ENCODE peak calls at places on chromosomes 2 and 18, in six cellular contexts. T, H, Z, S, O and K are unnamed samples.

GRCh38 chr2:7018261-7018701 is 101.1 kb downstream of the RNF144A start:
- DNase-seq in S (no peak), Z (no peak), O (no peak), H (no peak), T (no peak), K (no peak)

GRCh38 chr2:216081487-216082387 is at the start of the genes PECR and TMEM169:
- DNase-seq in Z (peak; percentile 94), S (peak; percentile 45), O (peak; percentile 79), T (peak; percentile 81), H (peak; percentile 81), K (peak; percentile 85)

GRCh38 chr2:211133766-211134165 is 577.4 kb downstream of the CPS1 start:
- DNase-seq in Z (no peak), H (no peak), O (no peak), S (no peak), T (no peak), K (peak; percentile 18)

GRCh38 chr2:111704246-111704645 is 179.7 kb downstream of the ANAPC1 start:
- DNase-seq in T (peak; percentile 59), O (no peak), H (peak; percentile 36), S (peak; percentile 58), Z (no peak), K (peak; percentile 53)

GRCh38 chr2:222049946-222050345 is 248.9 kb downstream of the PAX3 start:
- DNase-seq in Z (no peak), T (no peak), S (peak; percentile 23), O (no peak), H (no peak), K (peak; percentile 36)

GRCh38 chr2:64988420-64989125 is 626 bp upstream of the SLC1A4 start:
- DNase-seq in H (peak; percentile 70), Z (peak; percentile 55), S (peak; percentile 85), O (peak; percentile 72), T (peak; percentile 80), K (peak; percentile 94)

GRCh38 chr18:57727952-57728807 is 74.9 kb downstream of the ATP8B1 start:
- DNase-seq in H (no peak), T (no peak), Z (no peak), S (peak; percentile 43), O (no peak), K (no peak)

GRCh38 chr2:240579071-240579762 is 7.3 kb upstream of the CAPN10 start:
- DNase-seq in Z (no peak), T (no peak), H (no peak), O (no peak), S (no peak), K (no peak)

GRCh38 chr2:68994864-68995263 is 18.1 kb upstream of the ANTXR1 start:
- DNase-seq in S (peak; percentile 38), T (no peak), Z (no peak), H (no peak), O (peak; percentile 67), K (no peak)

GRCh38 chr2:198117397-198118041 is 313.1 kb downstream of the PLCL1 start:
- DNase-seq in S (no peak), Z (no peak), T (no peak), H (no peak), O (no peak), K (no peak)

GRCh38 chr2:47945036-47945781 is 38.9 kb upstream of the FBXO11 start:
- DNase-seq in S (no peak), H (no peak), O (no peak), T (no peak), Z (peak; percentile 59), K (no peak)

GRCh38 chr18:78991446-78991845 is 11.8 kb downstream of the SALL3 start:
- DNase-seq in S (no peak), O (no peak), T (no peak), H (no peak), Z (no peak), K (no peak)

GRCh38 chr18:5604778-5605177 is 61.0 kb upstream of the EPB41L3 start:
- DNase-seq in Z (no peak), S (no peak), O (no peak), H (no peak), T (no peak), K (no peak)

GRCh38 chr2:158443613-158444012 is 12.9 kb downstream of the CCDC148 start:
- DNase-seq in S (no peak), O (no peak), T (no peak), Z (no peak), H (no peak), K (no peak)

GRCh38 chr2:224055101-224055500 is 16.0 kb upstream of the SERPINE2 start:
- DNase-seq in Z (no peak), O (no peak), H (no peak), T (no peak), S (no peak), K (no peak)

GRCh38 chr2:238848941-238849853 is 1.3 kb downstream of the TWIST2 start:
- DNase-seq in O (no peak), Z (no peak), H (no peak), T (no peak), S (peak; percentile 45), K (peak; percentile 54)
- H3K4me3 ChIP-seq in O (peak overlapping the region; percentile 61), Z (no peak overlapping the region), H (no peak overlapping the region), T (peak overlapping the region; percentile 80), S (peak overlapping the region; percentile 96), K (peak overlapping the region; percentile 90)

DNA sequence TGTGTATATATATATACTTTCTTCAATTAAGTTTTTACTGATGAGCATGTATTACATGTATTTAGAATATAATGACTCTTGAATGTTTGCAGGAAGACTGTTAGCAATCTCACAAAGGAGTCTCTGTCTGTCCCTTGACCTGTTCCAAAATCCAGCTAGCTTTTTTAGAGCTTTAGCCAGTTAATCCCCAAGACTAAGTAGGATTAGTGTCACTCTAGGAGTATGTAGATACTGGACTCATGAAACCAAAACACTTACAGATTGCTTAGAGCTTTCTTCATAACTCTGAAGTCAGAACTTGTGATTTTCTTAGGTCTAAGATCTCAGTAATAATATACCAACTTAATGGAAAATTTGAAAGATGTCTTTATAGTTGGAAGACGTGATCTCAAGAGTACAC is 2.2 kb downstream of the UBXN4 start:
- DNase-seq in H (no peak), S (peak; percentile 4), T (no peak), O (no peak), Z (no peak), K (peak; percentile 58)
- H3K4me3 ChIP-seq in H (no peak overlapping the region), S (peak overlapping the region; percentile 78), T (no peak overlapping the region), O (peak overlapping the region; percentile 97), Z (no peak overlapping the region), K (peak overlapping the region; percentile 91)

GRCh38 chr2:226759768-226760167 is 39.9 kb downstream of the IRS1 start:
- DNase-seq in Z (no peak), T (no peak), S (no peak), O (no peak), H (no peak), K (no peak)

GRCh38 chr2:226752887-226753286 is 46.7 kb downstream of the IRS1 start:
- DNase-seq in O (no peak), S (no peak), T (no peak), H (no peak), Z (no peak), K (no peak)

GRCh38 chr2:226756131-226756530 is 43.5 kb downstream of the IRS1 start:
- DNase-seq in T (no peak), S (peak; percentile 59), H (no peak), Z (no peak), O (no peak), K (peak; percentile 70)

GRCh38 chr2:226758886-226759660 is 40.5 kb downstream of the IRS1 start:
- DNase-seq in S (peak; percentile 94), O (no peak), Z (no peak), T (no peak), H (no peak), K (peak; percentile 80)

GRCh38 chr2:226754821-226755536 is 44.6 kb downstream of the IRS1 start:
- DNase-seq in H (no peak), O (no peak), Z (no peak), T (no peak), S (peak; percentile 95), K (peak; percentile 85)
- H3K4me3 ChIP-seq in H (no peak overlapping the region), O (peak overlapping the region; percentile 54), Z (no peak overlapping the region), T (peak overlapping the region; percentile 17), S (peak overlapping the region; percentile 13), K (no peak overlapping the region)

GRCh38 chr2:85542777-85543176 is 3.8 kb downstream of the MAT2A start:
- DNase-seq in T (no peak), O (no peak), S (no peak), Z (no peak), H (no peak), K (no peak)

GRCh38 chr2:85539361-85540130 is 578 bp downstream of the MAT2A start:
- DNase-seq in T (peak; percentile 87), Z (peak; percentile 57), O (peak; percentile 79), H (peak; percentile 84), S (peak; percentile 74), K (peak; percentile 73)

GRCh38 chr2:85541753-85542457 is 2.9 kb downstream of the MAT2A start:
- DNase-seq in O (no peak), H (no peak), T (no peak), S (peak; percentile 43), Z (no peak), K (no peak)

GRCh38 chr2:85540131-85540587 is 1.2 kb downstream of the MAT2A start:
- DNase-seq in Z (no peak), O (no peak), S (peak; percentile 45), T (no peak), H (no peak), K (peak; percentile 52)

GRCh38 chr2:85541262-85541661 is 2.3 kb downstream of the MAT2A start:
- DNase-seq in H (no peak), O (no peak), T (no peak), Z (no peak), S (no peak), K (no peak)
- H3K4me3 ChIP-seq in H (peak overlapping the region; percentile 92), O (peak overlapping the region; percentile 89), T (peak overlapping the region; percentile 89), Z (peak overlapping the region; percentile 96), S (peak overlapping the region; percentile 92), K (peak overlapping the region; percentile 98)

GRCh38 chr2:71544919-71545571 is 91.7 kb downstream of the DYSF start:
- DNase-seq in S (no peak), H (no peak), Z (no peak), O (no peak), T (peak; percentile 60), K (no peak)
- H3K4me3 ChIP-seq in S (no peak overlapping the region), H (peak overlapping the region; percentile 51), Z (no peak overlapping the region), O (peak overlapping the region; percentile 22), T (no peak overlapping the region), K (no peak overlapping the region)

GRCh38 chr18:7360606-7361170 is 129.8 kb downstream of the LRRC30 start:
- DNase-seq in H (no peak), S (no peak), T (no peak), Z (no peak), O (no peak), K (no peak)

GRCh38 chr18:7367336-7367735 is 136.4 kb downstream of the LRRC30 start:
- DNase-seq in T (no peak), H (no peak), O (no peak), S (no peak), Z (no peak), K (no peak)

GRCh38 chr18:7358989-7359726 is 128.3 kb downstream of the LRRC30 start:
- DNase-seq in S (no peak), Z (no peak), O (no peak), H (no peak), T (no peak), K (no peak)

GRCh38 chr18:7366597-7366996 is 135.7 kb downstream of the LRRC30 start:
- DNase-seq in S (no peak), Z (no peak), T (no peak), H (no peak), O (no peak), K (no peak)

GRCh38 chr18:7363338-7363737 is 132.4 kb downstream of the LRRC30 start:
- DNase-seq in O (no peak), T (no peak), H (no peak), Z (no peak), S (no peak), K (no peak)
- H3K4me3 ChIP-seq in O (no peak overlapping the region), T (no peak overlapping the region), H (no peak overlapping the region), Z (no peak overlapping the region), S (no peak overlapping the region), K (no peak overlapping the region)